ENCODE peak calls at places on chromosome 4, in four cellular contexts. Y is GM12878, X is HepG2, V is H1. E is an unnamed sample.

GRCh38 chr4:109723110-109723509 is 6.8 kb downstream of the PLA2G12A start:
- DNase-seq in Y (no peak), X (no peak), V (no peak), E (no peak)

GRCh38 chr4:55030606-55031005 is 94.8 kb downstream of the KDR start:
- DNase-seq in Y (no peak), X (no peak), V (no peak), E (no peak)

GRCh38 chr4:136931771-136932170 is 600.5 kb downstream of the PCDH18 start:
- DNase-seq in Y (no peak), X (no peak), V (no peak), E (no peak)

GRCh38 chr4:7782783-7783182 is 156.9 kb downstream of the AFAP1 start:
- DNase-seq in Y (no peak), X (no peak), V (no peak), E (no peak)

GRCh38 chr4:10706236-10706635 is 21.7 kb upstream of the CLNK start:
- DNase-seq in Y (no peak), X (no peak), V (no peak), E (no peak)

GRCh38 chr4:6892190-6892908 is 17.3 kb upstream of the TBC1D14 start:
- DNase-seq in Y (no peak), X (peak; percentile 94), V (no peak), E (no peak)

GRCh38 chr4:72505314-72505744 is 63.7 kb downstream of the ADAMTS3 start:
- DNase-seq in Y (no peak), X (peak; percentile 24), V (no peak), E (peak; percentile 28)

GRCh38 chr4:111064342-111064993 is 441.6 kb upstream of the PITX2 start:
- DNase-seq in Y (peak; percentile 2), X (no peak), V (peak; percentile 23), E (peak; percentile 32)

GRCh38 chr4:76733380-76733779 is 164.6 kb downstream of the SOWAHB start:
- DNase-seq in Y (no peak), X (no peak), V (peak; percentile 57), E (no peak)

GRCh38 chr4:37971202-37971601 is 11.0 kb downstream of the PTTG2 start:
- DNase-seq in Y (no peak), X (no peak), V (no peak), E (no peak)

GRCh38 chr4:137531951-137532868 is at the start of gene PCDH18:
- DNase-seq in Y (peak; percentile 15), X (no peak), V (peak; percentile 54), E (no peak)

GRCh38 chr4:68372588-68372987 is 22.7 kb upstream of the YTHDC1 start:
- DNase-seq in Y (no peak), X (no peak), V (no peak), E (no peak)

GRCh38 chr4:151166662-151167061 is 67.2 kb downstream of the RPS3A start:
- DNase-seq in Y (no peak), X (no peak), V (no peak), E (no peak)

GRCh38 chr4:174873931-174874330 is 44.2 kb upstream of the ADAM29 start:
- DNase-seq in Y (peak; percentile 25), X (no peak), V (no peak), E (peak; percentile 27)

GRCh38 chr4:23582671-23583070 is 307.2 kb downstream of the PPARGC1A start:
- DNase-seq in Y (no peak), X (no peak), V (no peak), E (no peak)

GRCh38 chr4:105956566-105956965 is 61.3 kb downstream of the NPNT start:
- DNase-seq in Y (no peak), X (no peak), V (no peak), E (no peak)

DNA sequence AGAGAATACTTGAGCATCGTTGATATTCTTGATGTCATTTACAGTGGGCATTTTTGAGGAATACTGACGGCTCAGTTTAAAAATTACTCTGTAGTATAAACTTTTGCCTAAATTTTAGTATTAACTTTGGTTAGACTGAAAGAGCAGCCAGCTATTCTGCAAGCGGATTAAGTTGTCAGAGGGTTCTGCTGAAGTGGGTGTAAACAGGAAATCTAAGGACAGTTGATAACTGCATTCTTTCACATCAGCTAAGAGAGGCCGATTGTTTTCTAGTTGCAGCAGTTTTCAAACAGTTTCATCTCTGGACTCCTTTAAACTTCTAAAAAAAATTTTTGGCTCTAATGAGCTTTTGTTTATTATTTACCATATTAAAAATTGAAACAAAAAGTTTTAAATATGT is 149.6 kb downstream of the RAPGEF2 start:
- DNase-seq in Y (no peak), X (no peak), V (no peak), E (no peak)
- H3K4me3 ChIP-seq in Y (no peak overlapping the region), X (no peak overlapping the region), V (no peak overlapping the region), E (no peak overlapping the region)

GRCh38 chr4:177393236-177393635 is 49.0 kb downstream of the AGA start:
- DNase-seq in Y (no peak), X (no peak), V (no peak), E (no peak)
- TF ChIP-seq SUZ12 in Y (no peak), X (no peak), V (no peak), E (no peak)

GRCh38 chr4:139452000-139452399 is 1.9 kb upstream of the RAB33B start:
- DNase-seq in Y (no peak), X (no peak), V (no peak), E (no peak)
- H3K9ac ChIP-seq in Y (no peak overlapping the region), X (peak overlapping the region; percentile 84), V (no peak overlapping the region), E (no peak overlapping the region)

GRCh38 chr4:182575225-182575624 is 332.0 kb downstream of the TENM3 start:
- DNase-seq in Y (no peak), X (no peak), V (no peak), E (no peak)
- H3K4me3 ChIP-seq in Y (no peak overlapping the region), X (no peak overlapping the region), V (no peak overlapping the region), E (no peak overlapping the region)

DNA sequence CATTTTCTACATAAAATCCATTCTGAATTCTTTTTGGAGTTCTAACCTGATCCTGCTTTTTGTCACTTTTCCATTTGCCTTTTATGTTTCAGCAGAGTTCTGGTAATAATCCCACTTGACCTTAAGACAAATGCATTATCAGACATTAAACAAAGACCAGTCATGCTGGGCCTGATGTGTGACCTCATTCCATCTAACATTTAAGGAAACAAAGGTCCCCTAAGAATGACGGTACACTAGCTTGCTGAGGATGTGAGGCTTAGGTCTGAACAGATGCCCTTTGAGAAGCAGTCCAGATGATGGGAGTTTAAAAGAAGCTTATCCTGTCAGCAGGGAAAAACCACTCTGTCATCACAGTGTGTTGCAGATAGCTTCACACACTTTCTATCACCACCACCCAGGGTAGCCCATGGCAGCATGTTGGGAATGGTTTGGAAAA is 38.1 kb upstream of the PDE5A start:
- DNase-seq in Y (no peak), X (no peak), V (no peak), E (no peak)
- TF ChIP-seq SUZ12 in Y (no peak), X (no peak), V (no peak), E (no peak)

DNA sequence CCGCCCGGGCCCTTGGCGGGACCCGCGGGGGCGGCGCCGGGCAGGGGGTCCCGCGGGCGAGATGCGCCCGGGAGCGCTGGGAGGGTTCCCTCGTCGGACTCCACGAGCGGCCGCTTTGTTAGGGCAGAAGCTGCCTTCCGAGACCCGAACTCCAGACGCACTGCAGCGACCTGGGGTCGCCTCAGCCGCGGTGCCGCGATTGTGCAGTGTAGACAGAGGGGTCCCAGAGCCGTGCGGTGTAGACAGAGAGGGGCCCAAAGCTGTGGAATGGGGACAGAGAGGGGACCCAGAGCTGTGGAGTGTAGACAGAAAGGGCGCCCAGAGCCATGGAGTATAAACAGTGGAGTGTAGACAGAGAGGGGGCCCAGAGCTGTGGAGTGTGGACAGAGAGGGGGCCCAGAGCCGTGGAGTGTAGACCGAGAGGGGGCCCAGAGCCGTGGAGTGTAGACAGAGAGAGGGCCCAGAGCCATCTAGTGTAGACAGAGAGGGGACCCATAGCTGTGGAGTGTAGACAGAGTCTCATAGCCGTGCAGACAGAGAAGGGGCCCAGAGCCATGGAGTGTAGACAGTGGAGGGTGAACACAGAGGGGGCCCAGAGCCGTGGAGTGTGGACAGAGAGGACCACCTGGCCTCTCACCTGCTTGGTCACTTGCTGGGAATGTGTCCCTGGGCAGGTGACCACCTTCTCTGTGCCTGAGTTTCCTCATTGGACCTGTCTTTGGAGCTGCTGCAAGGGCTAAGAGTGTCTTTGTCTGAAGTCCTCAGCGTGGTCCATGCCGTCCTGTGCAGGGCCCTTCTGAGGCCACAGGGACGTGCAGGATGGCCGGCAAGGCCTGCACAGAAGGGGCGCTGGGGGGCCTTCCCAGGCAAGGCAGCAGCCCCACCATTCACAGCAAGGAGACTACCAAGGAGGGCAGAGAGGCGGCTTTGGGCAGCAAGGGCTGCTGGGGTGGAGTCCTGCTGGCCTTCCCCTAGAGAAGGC is 880 bp downstream of the RGS12 start:
- DNase-seq in Y (no peak), X (no peak), V (no peak), E (no peak)
- H3K9ac ChIP-seq in Y (no peak overlapping the region), X (peak overlapping the region; percentile 92), V (peak overlapping the region; percentile 46), E (peak overlapping the region; percentile 86)

E was measured in NT2/D1.